ENCODE peak calls at places on chromosome 21, in six cellular contexts. W is mammary epithelial cell, U is tibial nerve, H is foreskin fibroblast, I is cardiac fibroblast, Z is left ventricle myocardium inferior. N is an unnamed sample.

GRCh38 chr21:46096997-46097825 is 701 bp upstream of the COL6A2 start:
- DNase-seq in W (no peak), U (no peak), H (peak), I (no peak), Z (no peak), N (no peak)

GRCh38 chr21:44199448-44199847 is 41.3 kb downstream of the ICOSLG start:
- DNase-seq in W (no peak), U (no peak), H (no peak), I (no peak), Z (no peak), N (peak)

GRCh38 chr21:32756096-32756495 is 15.5 kb downstream of the PAXBP1 start:
- DNase-seq in W (no peak), U (no peak), H (no peak), I (no peak), Z (no peak), N (no peak)

GRCh38 chr21:21007606-21008005 is 9.4 kb downstream of the NCAM2 start:
- DNase-seq in W (no peak), U (no peak), H (peak), I (peak), Z (no peak), N (no peak)

GRCh38 chr21:37654596-37654995 is 261.7 kb downstream of the KCNJ6 start:
- DNase-seq in W (no peak), U (no peak), H (no peak), I (no peak), Z (no peak), N (no peak)

GRCh38 chr21:41071410-41071809 is 96.5 kb upstream of the BACE2 start:
- DNase-seq in W (no peak), U (no peak), H (no peak), I (no peak), Z (no peak), N (no peak)

GRCh38 chr21:34072145-34073031 is 990 bp upstream of the MRPS6 start:
- DNase-seq in W (no peak), U (peak), H (peak), I (no peak), Z (no peak), N (peak)

GRCh38 chr21:16457498-16457897 is 727.7 kb downstream of the USP25 start:
- DNase-seq in W (no peak), U (no peak), H (no peak), I (no peak), Z (no peak), N (no peak)

GRCh38 chr21:46155514-46156377 is at the start of gene FTCD:
- DNase-seq in W (no peak), U (peak), H (no peak), I (no peak), Z (no peak), N (no peak)

GRCh38 chr21:37374026-37374425 is 7.5 kb downstream of the DYRK1A start:
- DNase-seq in W (no peak), U (no peak), H (peak), I (peak), Z (no peak), N (peak)

GRCh38 chr21:14982336-14982735 is 82.5 kb downstream of the NRIP1 start:
- DNase-seq in W (no peak), U (no peak), H (no peak), I (no peak), Z (no peak), N (peak)

GRCh38 chr21:41713495-41714281 is 53.2 kb downstream of the RIPK4 start:
- DNase-seq in W (no peak), U (no peak), H (no peak), I (no peak), Z (no peak), N (no peak)

GRCh38 chr21:16563795-16564194 is 834.0 kb downstream of the USP25 start:
- DNase-seq in W (peak), U (no peak), H (peak), I (peak), Z (no peak), N (no peak)

GRCh38 chr21:40516336-40516735 is 330.6 kb downstream of the DSCAM start:
- DNase-seq in W (no peak), U (no peak), H (no peak), I (no peak), Z (peak), N (peak)

GRCh38 chr21:45651921-45652320 is 8.4 kb downstream of the PCBP3 start:
- DNase-seq in W (no peak), U (no peak), H (no peak), I (no peak), Z (no peak), N (no peak)

GRCh38 chr21:32770514-32771133 is 931 bp downstream of the PAXBP1 start:
- DNase-seq in W (no peak), U (no peak), H (peak), I (peak), Z (peak), N (peak)

GRCh38 chr21:45617021-45617930 is 26.2 kb upstream of the PCBP3 start:
- DNase-seq in W (no peak), U (no peak), H (no peak), I (no peak), Z (no peak), N (no peak)

GRCh38 chr21:45886610-45887026 is 95.0 kb upstream of the COL6A1 start:
- DNase-seq in W (no peak), U (no peak), H (no peak), I (no peak), Z (no peak), N (no peak)

GRCh38 chr21:42626171-42626570 is 27.2 kb upstream of the PDE9A start:
- DNase-seq in W (no peak), U (no peak), H (no peak), I (no peak), Z (no peak), N (no peak)

GRCh38 chr21:44006017-44006624 is 6.0 kb upstream of the TRAPPC10 start:
- DNase-seq in W (peak), U (no peak), H (peak), I (peak), Z (no peak), N (peak)

GRCh38 chr21:38839683-38840286 is 34.1 kb downstream of the ETS2 start:
- DNase-seq in W (peak), U (no peak), H (peak), I (peak), Z (no peak), N (peak)

GRCh38 chr21:39169906-39170305 is 13.3 kb downstream of the PSMG1 start:
- DNase-seq in W (no peak), U (no peak), H (no peak), I (no peak), Z (no peak), N (no peak)

GRCh38 chr21:16891821-16892220 is 621.0 kb upstream of the CXADR start:
- DNase-seq in W (no peak), U (no peak), H (peak), I (peak), Z (no peak), N (peak)

GRCh38 chr21:42010507-42011493 is 640 bp upstream of the ZBTB21 start:
- DNase-seq in W (peak), U (no peak), H (peak), I (no peak), Z (no peak), N (peak)

GRCh38 chr21:44401386-44402160 is 48.2 kb downstream of the TRPM2 start:
- DNase-seq in W (no peak), U (no peak), H (no peak), I (no peak), Z (no peak), N (no peak)

GRCh38 chr21:17491716-17492414 is 21.0 kb upstream of the CXADR start:
- DNase-seq in W (peak), U (no peak), H (peak), I (peak), Z (no peak), N (peak)

GRCh38 chr21:33080376-33080775 is 10.4 kb downstream of the OLIG1 start:
- DNase-seq in W (no peak), U (no peak), H (no peak), I (no peak), Z (no peak), N (no peak)

GRCh38 chr21:14591882-14592281 is 45.8 kb upstream of the SAMSN1 start:
- DNase-seq in W (no peak), U (no peak), H (no peak), I (peak), Z (no peak), N (no peak)

GRCh38 chr21:42079939-42080787 is 9.0 kb downstream of the UMODL1 start:
- DNase-seq in W (no peak), U (no peak), H (peak), I (no peak), Z (no peak), N (no peak)

GRCh38 chr21:42381347-42381984 is 14.4 kb downstream of the TMPRSS3 start:
- DNase-seq in W (peak), U (no peak), H (peak), I (peak), Z (no peak), N (peak)

GRCh38 chr21:17688912-17689874 is 76.5 kb upstream of the BTG3 start:
- DNase-seq in W (peak), U (no peak), H (no peak), I (no peak), Z (peak), N (peak)

GRCh38 chr21:45385549-45386050 is 19.4 kb upstream of the COL18A1 start:
- DNase-seq in W (no peak), U (no peak), H (peak), I (no peak), Z (peak), N (no peak)

GRCh38 chr21:33896691-33897090 is 18.9 kb downstream of the ATP5PO start:
- DNase-seq in W (no peak), U (no peak), H (no peak), I (no peak), Z (no peak), N (peak)

GRCh38 chr21:32735524-32735923 is 7.7 kb upstream of the SYNJ1 start:
- DNase-seq in W (no peak), U (no peak), H (no peak), I (no peak), Z (no peak), N (no peak)

GRCh38 chr21:26842300-26842699 is 2.9 kb downstream of the ADAMTS1 start:
- DNase-seq in W (peak), U (no peak), H (peak), I (peak), Z (no peak), N (no peak)
- H3K4me3 ChIP-seq in W (no peak), U (peak), H (peak), I (peak), Z (peak), N (no peak)

GRCh38 chr21:30882907-30883597 is 1.7 kb upstream of the KRTAP11-1 start:
- DNase-seq in W (peak), U (no peak), H (no peak), I (no peak), Z (no peak), N (no peak)
- TF ChIP-seq CTCF in W (no peak), U (no peak), H (no peak), I (no peak), Z (no peak), N (no peak)

DNA sequence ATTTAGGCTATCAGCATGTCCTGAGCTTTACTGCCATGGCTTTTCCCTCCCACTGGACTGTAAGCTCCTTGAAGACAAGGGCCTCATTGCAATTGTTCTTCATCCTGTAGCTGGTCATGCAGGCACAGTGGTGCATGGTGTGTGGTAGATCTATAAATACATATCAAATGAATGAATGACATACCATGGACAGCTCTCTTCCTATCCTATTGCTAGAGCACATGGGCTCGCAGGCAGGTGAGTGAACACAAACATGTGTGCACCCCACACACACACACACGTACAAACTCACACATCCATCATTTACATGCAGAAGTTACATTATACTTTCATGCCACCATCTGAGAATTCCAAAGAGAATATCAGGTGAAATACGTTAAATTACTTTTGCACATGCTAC is 172.9 kb upstream of the RUNX1 start:
- DNase-seq in W (no peak), U (no peak), H (no peak), I (peak), Z (no peak), N (peak)
- H3K4me3 ChIP-seq in W (no peak), U (no peak), H (no peak), I (no peak), Z (no peak), N (no peak)

DNA sequence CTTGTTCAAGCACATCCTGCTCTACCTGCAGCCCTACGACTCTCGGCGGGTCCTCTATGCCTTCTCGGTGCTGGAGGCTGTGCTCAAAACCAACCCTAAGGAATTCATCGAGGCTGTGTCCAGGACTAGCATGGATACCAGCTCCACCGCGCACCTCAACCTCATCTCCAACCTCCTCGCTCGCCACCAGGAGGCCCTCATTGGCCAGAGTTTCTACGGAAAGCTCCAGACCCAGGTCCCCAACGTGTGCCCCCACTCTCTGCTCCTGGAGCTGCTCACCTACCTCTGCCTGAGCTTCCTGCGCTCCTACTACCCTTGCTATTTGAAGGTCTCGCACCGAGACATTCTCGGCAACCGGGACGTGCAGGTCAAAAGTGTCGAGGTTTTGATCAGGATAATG is 74.3 kb upstream of the MORC3 start:
- DNase-seq in W (no peak), U (no peak), H (no peak), I (no peak), Z (no peak), N (no peak)
- TF ChIP-seq CTCF in W (no peak), U (no peak), H (no peak), I (no peak), Z (no peak), N (no peak)

N was measured in epithelial cell of esophagus.